ENCODE peak calls at places on chromosome 2, in five cellular contexts. I, E, Y, B and V are unnamed samples.

GRCh38 chr2:63052411-63053234 is 2.0 kb downstream of the OTX1 start:
- DNase-seq in I (peak), B (no peak), E (no peak), Y (no peak), V (no peak)

GRCh38 chr2:12587729-12588522 is 128.8 kb upstream of the TRIB2 start:
- DNase-seq in I (no peak), B (peak), Y (no peak), E (no peak), V (no peak)

GRCh38 chr2:226583715-226584114 is 215.9 kb downstream of the IRS1 start:
- DNase-seq in E (no peak), Y (no peak), B (peak), I (no peak), V (no peak)

GRCh38 chr2:96876036-96876810 is 6.3 kb upstream of the SEMA4C start:
- DNase-seq in B (no peak), Y (no peak), I (peak), E (no peak), V (no peak)

GRCh38 chr2:237122214-237122666 is 36.6 kb downstream of the COPS8 start:
- DNase-seq in Y (no peak), E (peak), I (peak), B (peak), V (no peak)

GRCh38 chr2:14634223-14634884 is 1.8 kb downstream of the LRATD1 start:
- DNase-seq in I (peak), B (peak), E (peak), Y (peak), V (peak)

GRCh38 chr2:242085941-242086621 is 216.6 kb downstream of the RTP5 start:
- DNase-seq in Y (no peak), I (no peak), E (no peak), B (peak), V (no peak)

GRCh38 chr2:115083216-115083615 is 640.8 kb downstream of the DPP10 start:
- DNase-seq in E (no peak), B (no peak), Y (no peak), I (peak), V (no peak)

GRCh38 chr2:237306083-237306786 is 107.7 kb downstream of the COL6A3 start:
- DNase-seq in B (peak), Y (no peak), E (no peak), I (no peak), V (no peak)

GRCh38 chr2:132366787-132367186 is 49.8 kb upstream of the GPR39 start:
- DNase-seq in E (no peak), I (no peak), Y (no peak), B (no peak), V (no peak)